ENCODE peak calls at places on chromosomes 4 and X, in five cellular contexts. C is ovary, E is hepatocyte, N is cardiac muscle cell, V is sigmoid colon. P is an unnamed sample.

GRCh38 chr4:155759372-155760252 is 791 bp downstream of the GUCY1B1 start:
- DNase-seq in E (peak; percentile 50), V (peak; percentile 89), N (peak; percentile 69), C (peak; percentile 58), P (no peak)

GRCh38 chr4:150515135-150515534 is 66.8 kb upstream of the MAB21L2 start:
- DNase-seq in V (no peak), N (no peak), E (no peak), C (no peak), P (no peak)

GRCh38 chr4:62161446-62161845 is 961.3 kb downstream of the ADGRL3 start:
- DNase-seq in V (no peak), E (no peak), C (no peak), N (no peak), P (no peak)

GRCh38 chr4:127400736-127401346 is 231.9 kb upstream of the INTU start:
- DNase-seq in E (peak; percentile 64), C (peak; percentile 54), N (peak; percentile 67), V (peak; percentile 70), P (no peak)

GRCh38 chr4:15400911-15401671 is 26.7 kb upstream of the C1QTNF7 start:
- DNase-seq in C (peak; percentile 58), N (no peak), E (peak; percentile 13), V (peak; percentile 72), P (peak; percentile 80)

GRCh38 chr4:119604266-119604665 is 24.3 kb downstream of the PDE5A start:
- DNase-seq in V (no peak), N (no peak), C (no peak), E (no peak), P (no peak)

GRCh38 chrX:12791253-12792228 is at the start of gene PRPS2:
- DNase-seq in V (peak; percentile 83), C (peak; percentile 82), N (peak; percentile 47), E (peak; percentile 69), P (peak; percentile 47)

GRCh38 chr4:126799471-126799870 is 833.3 kb upstream of the INTU start:
- DNase-seq in V (no peak), E (no peak), C (no peak), N (no peak), P (no peak)

GRCh38 chr4:24126776-24127175 is 236.9 kb upstream of the PPARGC1A start:
- DNase-seq in N (no peak), E (no peak), C (no peak), V (no peak), P (no peak)

GRCh38 chr4:8908206-8908893 is 36.7 kb upstream of the HMX1 start:
- DNase-seq in E (no peak), V (peak; percentile 53), N (no peak), C (peak; percentile 8), P (peak; percentile 35)

GRCh38 chrX:118675966-118676349 is 51.4 kb upstream of the IL13RA1 start:
- DNase-seq in C (no peak), E (no peak), N (no peak), V (no peak), P (no peak)

GRCh38 chrX:135737361-135738071 is 24.1 kb downstream of the CT45A1 start:
- DNase-seq in N (no peak), V (no peak), E (no peak), C (no peak), P (no peak)

GRCh38 chr4:30716671-30717207 is 3.4 kb upstream of the PCDH7 start:
- DNase-seq in C (no peak), V (no peak), E (peak; percentile 45), N (peak; percentile 64), P (no peak)

GRCh38 chrX:16695079-16695676 is 17.3 kb downstream of the CTPS2 start:
- DNase-seq in V (no peak), N (peak; percentile 74), E (peak; percentile 77), C (peak; percentile 73), P (no peak)

GRCh38 chr4:165096776-165097175 is 15.9 kb downstream of the TMEM192 start:
- DNase-seq in E (peak; percentile 48), V (no peak), N (peak; percentile 43), C (no peak), P (no peak)

GRCh38 chrX:46298821-46299220 is 246.4 kb downstream of the ZNF674 start:
- DNase-seq in N (no peak), V (no peak), C (no peak), E (no peak), P (no peak)

GRCh38 chr4:159071178-159071968 is 31.5 kb upstream of the RAPGEF2 start:
- DNase-seq in C (no peak), V (no peak), E (peak; percentile 59), N (no peak), P (no peak)

GRCh38 chrX:110346681-110347080 is 12.0 kb upstream of the RTL9 start:
- DNase-seq in N (peak; percentile 25), E (no peak), V (no peak), C (peak; percentile 28), P (no peak)

GRCh38 chrX:107827137-107827831 is 1.6 kb downstream of the MID2 start:
- DNase-seq in C (no peak), E (peak; percentile 7), N (no peak), V (no peak), P (no peak)

GRCh38 chrX:150575415-150575814 is 7.0 kb downstream of the MTM1 start:
- DNase-seq in V (no peak), E (peak; percentile 16), N (no peak), C (no peak), P (peak; percentile 80)

GRCh38 chr4:128565565-128566186 is 243.8 kb upstream of the JADE1 start:
- DNase-seq in N (peak; percentile 69), C (peak; percentile 66), E (peak; percentile 67), V (peak; percentile 72), P (no peak)

GRCh38 chr4:163948920-163949455 is 454.5 kb downstream of the TMA16 start:
- DNase-seq in V (no peak), C (no peak), N (no peak), E (no peak), P (no peak)

GRCh38 chrX:13346646-13347045 is 26.8 kb upstream of the ATXN3L start:
- DNase-seq in C (no peak), V (no peak), E (peak; percentile 13), N (no peak), P (no peak)

GRCh38 chr4:102244878-102245535 is 100.3 kb downstream of the SLC39A8 start:
- DNase-seq in C (no peak), V (no peak), E (no peak), N (no peak), P (no peak)

GRCh38 chrX:64739792-64740378 is 236.4 kb downstream of the ZC4H2 start:
- DNase-seq in N (no peak), E (peak; percentile 15), V (no peak), C (no peak), P (no peak)

GRCh38 chr4:83535520-83535944 is 376 bp upstream of the GPAT3 start:
- DNase-seq in V (peak; percentile 76), E (peak; percentile 34), C (no peak), N (peak; percentile 36), P (no peak)
- H3K27me3 ChIP-seq in V (no peaks in the 10 kb centered on the region), E (peaks cover 56% of the 10 kb centered on the region), C (no peaks in the 10 kb centered on the region), N (peaks cover 90% of the 10 kb centered on the region), P (peaks cover 6% of the 10 kb centered on the region)

GRCh38 chr4:188430384-188430783 is 291.1 kb downstream of the TRIML1 start:
- DNase-seq in E (no peak), V (no peak), N (peak; percentile 68), C (no peak), P (no peak)
- H3K27me3 ChIP-seq in E (no peaks in the 10 kb centered on the region), V (peaks cover 6% of the 10 kb centered on the region), N (no peaks in the 10 kb centered on the region), C (no peaks in the 10 kb centered on the region), P (no peaks in the 10 kb centered on the region)

DNA sequence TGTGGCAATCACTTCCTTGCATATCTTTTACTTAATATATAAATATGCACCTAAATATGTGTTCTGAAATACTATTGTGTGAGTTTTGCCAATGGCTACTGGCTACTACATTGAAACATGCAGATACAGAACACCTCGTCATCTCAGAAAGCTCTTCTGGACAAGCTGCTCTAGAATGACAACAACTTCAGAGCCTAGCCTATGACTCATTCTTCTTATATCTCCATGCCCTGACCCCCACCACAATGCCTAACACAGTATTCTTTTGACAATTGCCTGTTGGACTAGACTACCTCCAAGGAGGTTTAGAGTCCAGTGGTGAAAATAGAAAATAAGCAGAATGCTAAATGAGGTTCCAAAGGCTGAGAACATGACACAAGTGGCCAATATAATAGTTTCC is 17.6 kb upstream of the DMP1 start:
- DNase-seq in N (no peak), E (no peak), C (no peak), V (no peak), P (no peak)
- H3K27me3 ChIP-seq in N (no peaks in the 10 kb centered on the region), E (no peaks in the 10 kb centered on the region), C (no peaks in the 10 kb centered on the region), V (no peaks in the 10 kb centered on the region), P (no peaks in the 10 kb centered on the region)

GRCh38 chr4:13526658-13527057 is 17.6 kb downstream of the NKX3-2 start:
- DNase-seq in C (no peak), E (no peak), V (no peak), N (no peak), P (no peak)
- H3K27me3 ChIP-seq in C (no peaks in the 10 kb centered on the region), E (peaks cover 96% of the 10 kb centered on the region), V (peaks cover 89% of the 10 kb centered on the region), N (peaks cover 100% of the 10 kb centered on the region), P (peaks cover 96% of the 10 kb centered on the region)

GRCh38 chrX:137566746-137567473 is 983 bp downstream of the ZIC3 start:
- DNase-seq in V (no peak), E (no peak), C (no peak), N (peak; percentile 52), P (no peak)
- H3K27me3 ChIP-seq in V (peaks cover 96% of the 10 kb centered on the region), E (peaks cover 82% of the 10 kb centered on the region), C (no peaks in the 10 kb centered on the region), N (peaks cover 81% of the 10 kb centered on the region), P (peaks cover 75% of the 10 kb centered on the region)

GRCh38 chr4:182569561-182569960 is 326.4 kb downstream of the TENM3 start:
- DNase-seq in N (no peak), E (no peak), V (no peak), C (no peak), P (no peak)
- H3K27me3 ChIP-seq in N (no peaks in the 10 kb centered on the region), E (no peaks in the 10 kb centered on the region), V (no peaks in the 10 kb centered on the region), C (no peaks in the 10 kb centered on the region), P (no peaks in the 10 kb centered on the region)

DNA sequence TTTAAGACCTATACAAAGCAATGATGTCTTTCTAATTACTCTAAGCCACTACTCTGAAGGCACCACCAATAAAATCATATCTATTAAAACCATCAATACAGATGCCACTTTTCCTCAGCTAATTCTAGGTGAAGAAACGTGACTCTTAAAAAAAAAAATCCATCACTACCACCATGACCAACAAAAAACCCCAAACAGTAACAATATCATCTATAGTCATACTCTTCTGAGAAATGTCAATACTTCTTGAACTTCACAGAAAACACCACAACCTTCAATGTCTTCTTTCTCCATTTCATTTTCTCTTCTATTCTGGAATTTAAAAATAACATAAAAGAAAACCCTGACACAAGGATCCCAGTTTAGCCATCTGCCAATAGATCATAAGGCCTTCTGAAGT is 35.7 kb downstream of the CASK start:
- DNase-seq in E (no peak), N (no peak), V (no peak), C (no peak), P (no peak)
- H3K27me3 ChIP-seq in E (no peaks in the 10 kb centered on the region), N (no peaks in the 10 kb centered on the region), V (no peaks in the 10 kb centered on the region), C (no peaks in the 10 kb centered on the region), P (no peaks in the 10 kb centered on the region)

P was measured in RWPE2.